ENCODE peak calls at places on chromosomes 13 and 19, in seven cellular contexts. One of them, this sample, is unnamed.

GRCh38 chr13:95188128-95188527 is 113.1 kb downstream of the ABCC4 start:
- DNase-seq in smooth muscle cell of the brain vasculature: no peak
- DNase-seq in Calu3: no peak
- DNase-seq in T-helper 1 cell: no peak
- DNase-seq in stimulated activated naive CD8-positive, alpha-beta T cell treated with anti-CD3 and anti-CD28 coated beads, Interleukin-15, amount 100 ng/mL, for 72 hours: no peak
- DNase-seq in AG20443: no peak
- DNase-seq in nucleus accumbens: no peak
- DNase-seq in this sample: no peak

GRCh38 chr19:49468746-49469447 is 5.1 kb upstream of the FLT3LG start:
- DNase-seq in smooth muscle cell of the brain vasculature: no peak
- DNase-seq in Calu3: peak
- DNase-seq in T-helper 1 cell: peak
- DNase-seq in stimulated activated naive CD8-positive, alpha-beta T cell treated with anti-CD3 and anti-CD28 coated beads, Interleukin-15, amount 100 ng/mL, for 72 hours: peak
- DNase-seq in AG20443: peak
- DNase-seq in nucleus accumbens: no peak
- DNase-seq in this sample: peak

GRCh38 chr13:39159393-39159792 is 121.1 kb downstream of the NHLRC3 start:
- DNase-seq in smooth muscle cell of the brain vasculature: no peak
- DNase-seq in Calu3: no peak
- DNase-seq in T-helper 1 cell: no peak
- DNase-seq in stimulated activated naive CD8-positive, alpha-beta T cell treated with anti-CD3 and anti-CD28 coated beads, Interleukin-15, amount 100 ng/mL, for 72 hours: no peak
- DNase-seq in AG20443: no peak
- DNase-seq in nucleus accumbens: no peak
- DNase-seq in this sample: no peak

GRCh38 chr13:50574731-50575130 is 268.8 kb downstream of the DLEU7 start:
- DNase-seq in smooth muscle cell of the brain vasculature: peak
- DNase-seq in Calu3: no peak
- DNase-seq in T-helper 1 cell: no peak
- DNase-seq in stimulated activated naive CD8-positive, alpha-beta T cell treated with anti-CD3 and anti-CD28 coated beads, Interleukin-15, amount 100 ng/mL, for 72 hours: no peak
- DNase-seq in AG20443: peak
- DNase-seq in nucleus accumbens: no peak
- DNase-seq in this sample: no peak

GRCh38 chr13:54486421-54487166 is 1458.0 kb downstream of the OLFM4 start:
- DNase-seq in smooth muscle cell of the brain vasculature: no peak
- DNase-seq in Calu3: no peak
- DNase-seq in T-helper 1 cell: no peak
- DNase-seq in stimulated activated naive CD8-positive, alpha-beta T cell treated with anti-CD3 and anti-CD28 coated beads, Interleukin-15, amount 100 ng/mL, for 72 hours: no peak
- DNase-seq in AG20443: no peak
- DNase-seq in nucleus accumbens: no peak
- DNase-seq in this sample: no peak

GRCh38 chr19:1295169-1296012 is 9.7 kb downstream of the EFNA2 start:
- DNase-seq in smooth muscle cell of the brain vasculature: no peak
- DNase-seq in Calu3: no peak
- DNase-seq in T-helper 1 cell: no peak
- DNase-seq in stimulated activated naive CD8-positive, alpha-beta T cell treated with anti-CD3 and anti-CD28 coated beads, Interleukin-15, amount 100 ng/mL, for 72 hours: no peak
- DNase-seq in AG20443: peak
- DNase-seq in nucleus accumbens: no peak
- DNase-seq in this sample: no peak

GRCh38 chr13:77500094-77500493 is 35.4 kb upstream of the SCEL start:
- DNase-seq in smooth muscle cell of the brain vasculature: no peak
- DNase-seq in Calu3: no peak
- DNase-seq in T-helper 1 cell: no peak
- DNase-seq in stimulated activated naive CD8-positive, alpha-beta T cell treated with anti-CD3 and anti-CD28 coated beads, Interleukin-15, amount 100 ng/mL, for 72 hours: no peak
- DNase-seq in AG20443: no peak
- DNase-seq in nucleus accumbens: no peak
- DNase-seq in this sample: no peak

GRCh38 chr19:618674-619285 is 14.6 kb downstream of the POLRMT start:
- DNase-seq in smooth muscle cell of the brain vasculature: no peak
- DNase-seq in Calu3: no peak
- DNase-seq in T-helper 1 cell: no peak
- DNase-seq in stimulated activated naive CD8-positive, alpha-beta T cell treated with anti-CD3 and anti-CD28 coated beads, Interleukin-15, amount 100 ng/mL, for 72 hours: no peak
- DNase-seq in AG20443: no peak
- DNase-seq in nucleus accumbens: no peak
- DNase-seq in this sample: no peak

GRCh38 chr13:63048648-63049047 is 1633.0 kb upstream of the PCDH20 start:
- DNase-seq in smooth muscle cell of the brain vasculature: no peak
- DNase-seq in Calu3: no peak
- DNase-seq in T-helper 1 cell: no peak
- DNase-seq in stimulated activated naive CD8-positive, alpha-beta T cell treated with anti-CD3 and anti-CD28 coated beads, Interleukin-15, amount 100 ng/mL, for 72 hours: no peak
- DNase-seq in AG20443: no peak
- DNase-seq in nucleus accumbens: no peak
- DNase-seq in this sample: no peak

GRCh38 chr19:38649305-38650179 is 2.1 kb downstream of the ACTN4 start:
- DNase-seq in smooth muscle cell of the brain vasculature: no peak
- DNase-seq in Calu3: peak
- DNase-seq in T-helper 1 cell: no peak
- DNase-seq in stimulated activated naive CD8-positive, alpha-beta T cell treated with anti-CD3 and anti-CD28 coated beads, Interleukin-15, amount 100 ng/mL, for 72 hours: no peak
- DNase-seq in AG20443: no peak
- DNase-seq in nucleus accumbens: peak
- DNase-seq in this sample: peak

This sample was measured in DMS 273 treated with DMSO at 0.1 percent for 48 hours.